ENCODE peak calls at places on chromosomes 5 and 9, in five cellular contexts. R is RWPE1, K is heart right ventricle, C is pancreas, N is RWPE2. L is an unnamed sample.

GRCh38 chr5:119435436-119436132 is 16.7 kb upstream of the HSD17B4 start:
- DNase-seq in K (peak), C (peak), R (no peak), N (no peak), L (peak)

GRCh38 chr9:37992924-37993349 is 76.1 kb downstream of the SHB start:
- DNase-seq in R (no peak), N (no peak), K (peak), C (no peak), L (no peak)

GRCh38 chr5:170475269-170476000 is 28.4 kb upstream of the KCNIP1 start:
- DNase-seq in C (no peak), R (no peak), N (no peak), K (no peak), L (no peak)

GRCh38 chr5:160030631-160031377 is 21.9 kb downstream of the TTC1 start:
- DNase-seq in C (no peak), K (no peak), N (no peak), R (no peak), L (no peak)

GRCh38 chr9:91760906-91761305 is 189.1 kb downstream of the ROR2 start:
- DNase-seq in R (no peak), C (no peak), K (no peak), N (no peak), L (no peak)

GRCh38 chr9:88658311-88658822 is 123.4 kb downstream of the NXNL2 start:
- DNase-seq in C (no peak), R (peak), N (no peak), K (peak), L (no peak)

GRCh38 chr9:125842215-125842614 is 95.0 kb downstream of the PBX3 start:
- DNase-seq in K (no peak), R (no peak), N (no peak), C (no peak), L (no peak)

GRCh38 chr5:127561254-127561653 is 43.8 kb downstream of the PRRC1 start:
- DNase-seq in C (no peak), K (no peak), R (no peak), N (no peak), L (no peak)

GRCh38 chr5:133944263-133945230 is 23.9 kb downstream of the C5orf15 start:
- DNase-seq in N (no peak), K (peak), C (peak), R (peak), L (peak)

GRCh38 chr9:69760278-69760610 is 433 bp upstream of the PTAR1 start:
- DNase-seq in C (peak), R (no peak), K (no peak), N (no peak), L (no peak)

GRCh38 chr5:41193462-41194166 is 19.7 kb downstream of the C6 start:
- DNase-seq in C (peak), R (no peak), K (peak), N (no peak), L (peak)

GRCh38 chr9:133184971-133185370 is 21.3 kb upstream of the GBGT1 start:
- DNase-seq in R (peak), K (peak), C (peak), N (no peak), L (no peak)

GRCh38 chr5:65050140-65050539 is 281.4 kb downstream of the CWC27 start:
- DNase-seq in R (no peak), K (no peak), C (no peak), N (no peak), L (no peak)

GRCh38 chr5:77935516-77936364 is 159.6 kb upstream of the TBCA start:
- DNase-seq in C (no peak), K (no peak), R (no peak), N (no peak), L (no peak)

GRCh38 chr9:128940271-128940921 is 7.0 kb downstream of the DOLK start:
- DNase-seq in N (peak), K (no peak), C (no peak), R (no peak), L (peak)

GRCh38 chr9:99931155-99931840 is 24.8 kb downstream of the STX17 start:
- DNase-seq in N (no peak), R (no peak), K (no peak), C (no peak), L (no peak)

GRCh38 chr5:79229357-79230174 is 6.4 kb upstream of the JMY start:
- DNase-seq in C (no peak), N (no peak), K (no peak), R (peak), L (no peak)

GRCh38 chr5:80998590-80998979 is 38.4 kb downstream of the RASGRF2 start:
- DNase-seq in C (no peak), N (no peak), R (no peak), K (no peak), L (no peak)

GRCh38 chr9:27532046-27532445 is 2.4 kb upstream of the MOB3B start:
- DNase-seq in K (no peak), C (no peak), N (no peak), R (no peak), L (no peak)

GRCh38 chr5:124512236-124512635 is 234.2 kb downstream of the ZNF608 start:
- DNase-seq in R (no peak), C (no peak), N (no peak), K (peak), L (no peak)

GRCh38 chr9:488448-488847 is 273.8 kb downstream of the DOCK8 start:
- DNase-seq in K (no peak), N (no peak), R (no peak), C (no peak), L (no peak)

GRCh38 chr5:14400611-14401010 is 181.0 kb upstream of the OTULINL start:
- DNase-seq in R (no peak), N (no peak), K (no peak), C (no peak), L (no peak)

GRCh38 chr9:131722260-131722659 is 17.6 kb downstream of the RAPGEF1 start:
- DNase-seq in C (no peak), R (no peak), N (no peak), K (peak), L (no peak)

GRCh38 chr9:111974092-111974681 is 77.6 kb downstream of the UGCG start:
- DNase-seq in C (peak), N (no peak), K (no peak), R (no peak), L (no peak)

GRCh38 chr9:113593682-113594281 is 130.3 kb downstream of the RGS3 start:
- DNase-seq in R (peak), C (peak), N (peak), K (peak), L (peak)

GRCh38 chr9:6805532-6805931 is 47.8 kb downstream of the KDM4C start:
- DNase-seq in K (peak), C (no peak), N (no peak), R (no peak), L (no peak)

GRCh38 chr5:7446913-7447312 is 51.0 kb downstream of the ADCY2 start:
- DNase-seq in C (no peak), N (no peak), R (no peak), K (no peak), L (no peak)

GRCh38 chr9:133880851-133881634 is 111.1 kb downstream of the VAV2 start:
- DNase-seq in R (peak), K (no peak), N (no peak), C (no peak), L (no peak)

GRCh38 chr9:71719585-71719984 is 48.7 kb downstream of the CEMIP2 start:
- DNase-seq in K (no peak), R (no peak), C (peak), N (no peak), L (no peak)

GRCh38 chr5:51479840-51480239 is 96.6 kb downstream of the ISL1 start:
- DNase-seq in N (no peak), R (no peak), K (no peak), C (no peak), L (no peak)

GRCh38 chr9:112061152-112061740 is 113.9 kb downstream of the SUSD1 start:
- DNase-seq in C (no peak), N (peak), K (peak), R (peak), L (peak)

GRCh38 chr5:51002368-51002767 is 335.9 kb downstream of the PARP8 start:
- DNase-seq in N (no peak), R (no peak), C (no peak), K (no peak), L (no peak)

GRCh38 chr5:72501475-72501874 is 5.7 kb downstream of the ZNF366 start:
- DNase-seq in K (no peak), C (no peak), R (no peak), N (no peak), L (no peak)

GRCh38 chr5:177592010-177592834 is at the start of gene TMED9:
- DNase-seq in K (peak), R (peak), N (peak), C (peak), L (peak)
- H3K27ac ChIP-seq in K (peak), R (peak), N (peak), C (peak), L (peak)

GRCh38 chr9:116857321-116857720 is 170.2 kb downstream of the TRIM32 start:
- DNase-seq in R (no peak), N (no peak), K (no peak), C (no peak), L (no peak)
- H3K27ac ChIP-seq in R (no peak), N (peak), K (no peak), C (no peak), L (no peak)

GRCh38 chr9:73156593-73157187 is 5.0 kb downstream of the ANXA1 start:
- DNase-seq in C (no peak), N (no peak), R (no peak), K (no peak), L (no peak)
- H3K27ac ChIP-seq in C (no peak), N (peak), R (no peak), K (no peak), L (no peak)

GRCh38 chr9:16421534-16421933 is 448.9 kb downstream of the BNC2 start:
- DNase-seq in K (no peak), R (no peak), N (no peak), C (no peak), L (no peak)
- H3K27ac ChIP-seq in K (no peak), R (no peak), N (no peak), C (no peak), L (no peak)